ENCODE peak calls at places on chromosome 18, in ten cellular contexts. M is OCI-LY7; K is AG04450; C is body of pancreas; U is brain microvascular endothelial cell; J is fibroblast of lung; O is CD8-positive, alpha-beta T cell; A is left ventricle myocardium inferior; S is PC-9; Q is tibial nerve. E is an unnamed sample.

GRCh38 chr18:75135158-75135725 is 73.7 kb downstream of the PTGR3 start:
- DNase-seq in O (no peak), A (no peak), K (no peak), C (no peak), S (no peak), M (no peak), U (no peak), Q (no peak), J (no peak), E (no peak)

GRCh38 chr18:26021061-26021754 is 69.2 kb downstream of the SS18 start:
- DNase-seq in M (no peak), Q (no peak), O (no peak), U (no peak), K (no peak), C (no peak), S (no peak), A (no peak), J (no peak), E (no peak)

GRCh38 chr18:69217271-69217670 is 183.4 kb upstream of the DOK6 start:
- DNase-seq in K (no peak), J (no peak), M (no peak), C (no peak), U (no peak), S (no peak), A (no peak), Q (no peak), O (no peak), E (no peak)

GRCh38 chr18:26764177-26764576 is 101.3 kb downstream of the AQP4 start:
- DNase-seq in J (no peak), U (no peak), C (no peak), A (no peak), O (no peak), M (no peak), K (no peak), Q (no peak), S (no peak), E (no peak)

GRCh38 chr18:12990662-12990976 is 543 bp upstream of the CEP192 start:
- DNase-seq in J (no peak), C (no peak), Q (no peak), A (no peak), M (no peak), K (no peak), O (no peak), S (no peak), U (peak), E (no peak)

GRCh38 chr18:73690222-73690621 is 457.4 kb downstream of the FBXO15 start:
- DNase-seq in U (no peak), J (no peak), O (no peak), A (no peak), M (no peak), Q (no peak), C (no peak), S (no peak), K (no peak), E (no peak)

GRCh38 chr18:7830468-7830867 is 263.4 kb downstream of the PTPRM start:
- DNase-seq in M (peak), S (no peak), O (no peak), A (no peak), K (no peak), J (no peak), U (no peak), Q (no peak), C (no peak), E (peak)

GRCh38 chr18:56702946-56703345 is 51.8 kb downstream of the WDR7 start:
- DNase-seq in U (peak), K (no peak), A (no peak), M (peak), O (peak), Q (peak), J (peak), S (peak), C (peak), E (no peak)

GRCh38 chr18:58391113-58391892 is 237.6 kb downstream of the ALPK2 start:
- DNase-seq in U (no peak), A (no peak), Q (no peak), C (peak), O (no peak), S (no peak), K (no peak), M (no peak), J (peak), E (no peak)

GRCh38 chr18:34540897-34541296 is 169.2 kb upstream of the DTNA start:
- DNase-seq in S (no peak), A (no peak), O (no peak), M (no peak), Q (no peak), C (no peak), J (no peak), K (no peak), U (no peak), E (no peak)

GRCh38 chr18:11031966-11032365 is 117.4 kb downstream of the PIEZO2 start:
- DNase-seq in Q (no peak), M (no peak), S (no peak), K (no peak), C (no peak), A (no peak), O (no peak), J (no peak), U (no peak), E (no peak)

GRCh38 chr18:34158881-34159690 is 65.6 kb downstream of the NOL4 start:
- DNase-seq in J (peak), U (peak), Q (peak), C (peak), A (no peak), S (no peak), M (no peak), O (no peak), K (no peak), E (no peak)

GRCh38 chr18:8721716-8722115 is 16.4 kb downstream of the MTCL1 start:
- DNase-seq in Q (no peak), J (no peak), U (peak), A (no peak), M (no peak), O (no peak), K (no peak), S (peak), C (no peak), E (no peak)

GRCh38 chr18:34913837-34914755 is 127.1 kb upstream of the MAPRE2 start:
- DNase-seq in A (no peak), M (no peak), C (no peak), U (peak), S (no peak), O (no peak), Q (no peak), J (peak), K (peak), E (no peak)

GRCh38 chr18:377088-377487 is 109.2 kb upstream of the THOC1 start:
- DNase-seq in U (no peak), C (no peak), A (no peak), Q (no peak), J (no peak), O (no peak), K (no peak), M (no peak), S (no peak), E (no peak)

GRCh38 chr18:46953195-46953594 is 35.8 kb downstream of the KATNAL2 start:
- DNase-seq in K (no peak), O (no peak), J (peak), C (no peak), A (no peak), S (no peak), Q (no peak), U (no peak), M (no peak), E (no peak)

GRCh38 chr18:26103579-26103978 is 13.2 kb upstream of the SS18 start:
- DNase-seq in A (no peak), K (no peak), M (peak), U (no peak), Q (no peak), J (no peak), O (peak), C (peak), S (no peak), E (no peak)

GRCh38 chr18:62937065-62937464 is 221.7 kb downstream of the PHLPP1 start:
- DNase-seq in O (no peak), K (no peak), U (peak), C (no peak), A (no peak), M (no peak), J (peak), S (no peak), Q (no peak), E (no peak)

GRCh38 chr18:59659486-59660187 is 37.6 kb downstream of the CCBE1 start:
- DNase-seq in A (no peak), M (no peak), O (no peak), Q (no peak), C (no peak), S (no peak), K (no peak), U (peak), J (peak), E (no peak)
- H3K4me3 ChIP-seq in A (no peak), M (no peak), O (no peak), Q (no peak), C (no peak), S (no peak), K (peak), U (peak), J (peak), E (no peak)

DNA sequence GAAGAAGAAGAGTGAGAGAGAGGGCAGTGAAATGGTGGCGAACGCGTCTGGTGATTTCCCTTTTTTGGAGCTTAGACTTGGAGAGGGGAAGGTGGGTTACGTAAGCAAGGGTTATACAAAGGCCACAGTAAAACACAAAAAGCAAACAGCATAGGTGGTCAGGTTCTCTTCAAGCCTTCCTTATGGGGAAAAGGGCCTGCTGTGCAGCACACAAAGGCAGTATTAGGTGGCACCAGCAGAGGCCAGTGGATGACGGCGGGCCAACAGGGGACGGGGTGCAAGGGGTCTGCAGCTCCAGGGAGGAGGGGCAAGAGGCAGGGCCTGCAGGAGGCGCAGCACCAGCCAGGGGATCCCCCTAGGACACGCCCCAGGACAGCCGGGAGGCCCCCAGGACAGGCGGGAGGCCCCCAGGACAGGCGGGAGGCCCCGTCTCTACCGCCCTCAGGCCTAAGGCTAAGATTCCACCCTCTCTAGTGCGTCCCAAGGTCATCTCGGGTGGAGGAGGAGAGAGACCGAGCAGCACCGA is 32.6 kb upstream of the NPC1 start:
- DNase-seq in Q (no peak), M (no peak), A (no peak), U (no peak), J (no peak), C (no peak), O (no peak), S (no peak), K (no peak), E (no peak)
- TF ChIP-seq CTCF in Q (no peak), M (no peak), A (no peak), U (peak), J (no peak), C (no peak), O (no peak), S (no peak), K (peak), E (no peak)

DNA sequence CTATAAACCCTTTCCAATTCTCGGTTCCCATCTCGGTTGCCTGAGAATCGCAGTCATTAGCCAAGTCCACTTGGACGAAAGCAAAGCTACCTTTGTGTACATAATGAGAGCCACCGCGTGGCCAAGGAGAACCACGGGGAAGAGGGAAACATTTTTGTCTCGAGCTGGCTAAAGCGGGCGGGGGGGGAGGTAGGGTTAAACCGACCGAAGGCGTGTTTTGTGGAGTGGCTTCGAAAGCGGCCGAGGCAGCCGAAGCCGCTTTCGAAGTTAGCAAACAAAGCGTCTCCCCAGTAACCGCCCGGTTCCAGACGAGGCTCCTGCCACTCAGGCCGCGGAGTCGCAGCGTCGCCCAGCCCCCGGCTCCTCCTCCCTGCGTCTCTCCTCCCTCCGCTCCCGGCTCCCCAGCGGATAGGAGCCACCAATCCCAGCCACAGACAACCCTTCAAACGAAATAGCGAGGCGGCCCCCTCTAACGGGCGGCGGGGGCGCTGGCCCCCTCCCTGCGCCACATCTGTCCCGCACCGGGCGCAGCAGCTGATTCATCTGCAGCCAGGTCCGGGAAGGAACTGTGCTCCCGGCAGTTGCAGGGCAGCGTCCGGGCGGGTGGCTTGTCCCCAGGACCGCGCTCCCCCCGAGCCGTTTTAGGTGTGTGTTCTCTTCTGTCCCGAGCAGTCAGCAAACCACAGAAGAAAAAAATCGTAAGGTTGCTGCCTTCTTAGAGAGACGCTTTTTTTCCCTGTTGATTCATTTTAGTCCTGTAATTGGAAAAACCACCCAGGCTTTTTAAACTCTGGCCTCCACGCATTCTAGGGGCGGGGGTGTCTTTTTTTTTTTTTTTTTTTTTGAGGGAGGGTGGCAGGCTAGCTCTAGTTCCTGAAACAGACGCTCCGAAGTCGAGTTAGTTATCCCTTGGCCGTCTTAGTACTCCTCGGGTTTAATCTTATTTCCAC is 1.8 kb upstream of the TGIF1 start:
- DNase-seq in K (peak), S (peak), C (peak), O (peak), U (peak), Q (peak), J (peak), A (peak), M (peak), E (no peak)
- H3K4me3 ChIP-seq in K (peak), S (peak), C (peak), O (peak), U (peak), Q (peak), J (peak), A (peak), M (peak), E (peak)

GRCh38 chr18:27865431-27865830 is 311.5 kb downstream of the CDH2 start:
- DNase-seq in K (no peak), M (no peak), J (no peak), Q (no peak), O (no peak), U (no peak), A (no peak), S (no peak), C (no peak), E (no peak)

GRCh38 chr18:27871731-27872130 is 305.2 kb downstream of the CDH2 start:
- DNase-seq in K (no peak), S (no peak), C (no peak), O (no peak), Q (no peak), A (no peak), J (no peak), M (no peak), U (no peak), E (no peak)

GRCh38 chr18:27863780-27864430 is 313.0 kb downstream of the CDH2 start:
- DNase-seq in K (no peak), A (no peak), C (no peak), O (no peak), U (no peak), Q (no peak), S (no peak), M (no peak), J (no peak), E (no peak)

GRCh38 chr18:27869735-27870134 is 307.2 kb downstream of the CDH2 start:
- DNase-seq in O (no peak), C (no peak), U (no peak), M (no peak), J (no peak), S (no peak), Q (no peak), A (no peak), K (no peak), E (no peak)
- TF ChIP-seq CTCF in O (no peak), C (no peak), U (no peak), M (no peak), J (no peak), S (no peak), Q (no peak), A (no peak), K (no peak), E (no peak)

DNA sequence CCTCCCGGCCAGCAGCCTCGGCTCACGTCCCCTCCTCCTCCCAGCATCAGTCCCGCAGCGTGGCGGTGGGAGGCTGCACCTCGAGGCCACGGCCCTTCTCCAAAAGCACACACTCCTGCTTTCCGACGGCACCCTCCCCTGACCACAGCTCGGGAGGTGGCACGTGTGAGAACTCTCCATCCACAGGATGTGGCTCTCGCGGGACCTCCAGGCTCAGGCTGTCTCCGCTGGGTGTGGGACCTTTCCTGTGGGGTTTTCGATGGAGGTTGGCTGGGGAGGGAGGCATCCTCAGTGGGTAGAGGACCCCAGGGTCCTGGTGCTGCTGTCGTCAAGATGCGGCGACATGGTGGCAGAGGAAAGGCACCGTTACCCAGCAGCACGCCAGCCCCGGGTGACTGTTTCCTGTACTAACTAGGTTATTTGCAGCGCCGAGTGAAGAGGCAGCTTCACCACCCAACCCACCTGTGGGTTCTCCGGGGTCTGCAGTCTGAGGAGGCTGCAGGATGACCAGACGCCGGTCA is 42.8 kb upstream of the KCNG2 start:
- DNase-seq in C (no peak), A (no peak), U (no peak), M (no peak), Q (no peak), J (no peak), S (no peak), O (no peak), K (no peak), E (no peak)
- H3K4me3 ChIP-seq in C (no peak), A (no peak), U (no peak), M (no peak), Q (no peak), J (no peak), S (no peak), O (no peak), K (no peak), E (no peak)

DNA sequence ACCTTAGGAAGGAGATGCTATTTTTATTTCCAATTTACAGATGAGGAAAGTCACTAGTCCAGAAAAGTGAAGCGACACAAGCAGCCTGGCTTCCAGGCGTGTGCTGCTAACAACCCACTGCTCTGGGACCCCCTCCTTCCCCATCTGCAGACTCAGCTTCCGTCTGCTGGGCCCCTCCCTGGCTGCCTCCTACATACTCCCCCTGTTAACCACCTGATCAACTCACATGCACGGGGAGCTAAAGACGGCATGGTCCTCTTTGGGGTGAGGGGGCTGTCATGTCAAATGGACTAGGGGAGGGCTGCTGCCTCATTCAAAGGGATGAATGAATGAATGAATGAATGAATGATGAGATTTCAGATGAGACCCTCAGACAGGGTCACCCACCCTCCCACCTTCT is 184.2 kb downstream of the CTIF start:
- DNase-seq in J (no peak), M (no peak), C (no peak), O (no peak), Q (no peak), S (no peak), K (no peak), A (no peak), U (no peak), E (no peak)
- TF ChIP-seq CTCF in J (no peak), M (no peak), C (no peak), O (no peak), Q (no peak), S (no peak), K (no peak), A (no peak), U (no peak), E (no peak)

DNA sequence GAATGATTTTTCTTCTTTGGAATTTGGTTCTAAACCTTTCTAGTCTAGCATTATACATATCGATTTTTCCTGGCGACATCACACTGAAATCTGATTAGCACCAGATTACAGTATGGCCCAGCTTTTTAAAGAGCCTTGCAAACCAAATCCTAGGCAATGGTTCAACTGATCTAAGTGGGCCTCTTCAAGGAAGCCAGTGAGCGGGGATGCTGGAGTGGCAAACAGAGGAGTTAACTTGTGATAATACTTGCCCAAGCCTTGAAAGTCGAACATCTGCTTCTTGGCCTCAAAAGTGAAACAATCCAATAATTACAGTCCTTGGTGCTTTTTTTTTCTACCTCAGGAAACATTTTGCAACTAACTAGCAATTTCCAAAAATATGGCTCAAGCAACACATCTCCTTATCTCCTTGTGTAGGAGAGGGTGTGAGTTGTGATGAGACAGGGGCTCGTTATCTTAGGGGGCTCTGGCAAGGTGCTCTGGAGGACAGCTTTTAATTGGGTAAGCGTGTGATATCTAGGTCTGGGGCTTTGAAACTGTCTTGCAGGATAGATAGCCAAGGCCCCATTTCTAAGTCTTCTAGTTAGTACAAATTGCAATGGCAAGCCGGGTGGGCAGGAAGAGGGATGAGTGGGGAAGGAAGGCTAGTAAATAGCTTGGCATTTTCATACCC is 240.2 kb upstream of the CCDC68 start:
- DNase-seq in C (no peak), O (no peak), S (no peak), Q (no peak), K (no peak), M (no peak), J (no peak), A (no peak), U (no peak), E (no peak)
- H3K4me3 ChIP-seq in C (no peak), O (no peak), S (no peak), Q (no peak), K (no peak), M (no peak), J (no peak), A (no peak), U (no peak), E (no peak)

DNA sequence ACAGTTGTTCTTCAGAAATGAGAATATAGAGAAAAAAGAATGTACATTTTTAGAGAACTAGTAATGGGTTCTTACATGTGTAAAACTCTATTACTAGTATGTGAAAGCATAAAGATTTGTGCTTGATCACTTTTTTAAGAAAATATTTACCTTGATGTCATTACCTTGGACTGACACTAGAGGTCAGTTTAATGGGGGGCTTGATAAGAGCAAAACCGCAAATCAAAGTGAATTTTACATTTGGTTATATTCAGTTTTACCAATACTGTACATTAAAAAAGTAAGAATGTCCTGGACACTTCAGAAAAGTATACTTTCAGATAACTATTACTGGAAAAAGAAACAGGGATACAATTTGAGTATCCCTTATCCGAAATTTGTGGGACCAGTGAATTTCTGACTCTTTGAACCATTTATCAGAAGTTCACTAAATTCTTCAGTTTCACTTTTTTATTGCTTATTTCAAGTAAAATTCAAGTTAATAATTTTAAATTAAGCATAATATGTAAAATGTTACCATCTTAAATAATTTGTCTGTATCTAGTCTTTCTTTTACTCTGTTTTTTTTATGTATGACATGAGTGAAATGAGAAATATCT is 1149.5 kb downstream of the DSC3 start:
- DNase-seq in S (no peak), A (no peak), K (no peak), J (no peak), C (no peak), Q (no peak), U (no peak), O (no peak), M (peak), E (no peak)
- TF ChIP-seq CTCF in S (peak), A (peak), K (peak), J (no peak), C (no peak), Q (no peak), U (peak), O (no peak), M (peak), E (peak)